ENCODE peak calls at places on chromosome X, in seven cellular contexts. J is RWPE1, B is upper lobe of left lung, N is cardiac muscle cell, G is ovary, X is neural crest cell, H is uterus. P is an unnamed sample.

GRCh38 chrX:12825801-12826200 is 34.6 kb downstream of the PRPS2 start:
- DNase-seq in N (no peak), H (no peak), B (no peak), J (peak; percentile 23), X (no peak), G (no peak), P (no peak)

GRCh38 chrX:57587062-57587461 is 4.7 kb upstream of the ZXDB start:
- DNase-seq in N (no peak), J (no peak), G (no peak), H (no peak), X (no peak), B (no peak), P (no peak)

GRCh38 chrX:76827672-76828071 is 400.2 kb downstream of the MAGEE1 start:
- DNase-seq in B (no peak), G (no peak), H (no peak), N (no peak), X (no peak), J (no peak), P (no peak)

GRCh38 chrX:26262121-26262523 is 46.2 kb downstream of the MAGEB5 start:
- DNase-seq in J (peak; percentile 1), B (no peak), X (no peak), H (no peak), N (no peak), G (no peak), P (no peak)

GRCh38 chrX:13661735-13662536 is 9.0 kb downstream of the TCEANC start:
- DNase-seq in G (no peak), B (no peak), J (no peak), X (no peak), N (no peak), H (no peak), P (no peak)

GRCh38 chrX:37371578-37371981 is 22.4 kb downstream of the PRRG1 start:
- DNase-seq in X (no peak), G (no peak), J (no peak), B (no peak), N (no peak), H (no peak), P (no peak)

GRCh38 chrX:4320436-4320947 is 607.0 kb upstream of the PRKX start:
- DNase-seq in J (no peak), N (peak; percentile 20), G (no peak), H (no peak), B (no peak), X (no peak), P (no peak)

GRCh38 chrX:15761564-15762191 is 23.6 kb downstream of the CA5B start:
- DNase-seq in J (peak; percentile 19), N (peak; percentile 35), B (no peak), G (no peak), H (no peak), X (peak; percentile 29), P (no peak)

GRCh38 chrX:23841847-23842522 is 59.0 kb downstream of the SAT1 start:
- DNase-seq in G (no peak), X (no peak), B (no peak), H (no peak), N (no peak), J (no peak), P (no peak)

GRCh38 chrX:100944601-100945000 is 15.9 kb upstream of the XKRX start:
- DNase-seq in J (no peak), G (no peak), N (no peak), B (no peak), H (no peak), X (no peak), P (no peak)

GRCh38 chrX:136525738-136526606 is 6.0 kb upstream of the VGLL1 start:
- DNase-seq in G (peak; percentile 88), J (peak; percentile 45), X (no peak), B (peak; percentile 36), H (peak; percentile 84), N (no peak), P (no peak)

GRCh38 chrX:153564047-153564606 is 34.8 kb downstream of the CCNQ start:
- DNase-seq in G (no peak), N (no peak), J (no peak), H (no peak), X (no peak), B (no peak), P (no peak)

GRCh38 chrX:139770366-139770765 is 62.4 kb upstream of the MCF2 start:
- DNase-seq in H (no peak), G (no peak), B (no peak), N (no peak), J (no peak), X (no peak), P (no peak)

GRCh38 chrX:53082773-53083616 is 828 bp downstream of the TSPYL2 start:
- DNase-seq in N (no peak), X (no peak), B (no peak), J (no peak), H (no peak), G (no peak), P (no peak)

GRCh38 chrX:152817082-152817744 is 13.3 kb downstream of the CETN2 start:
- DNase-seq in G (no peak), N (peak; percentile 36), J (peak; percentile 45), X (peak; percentile 15), H (no peak), B (no peak), P (no peak)

GRCh38 chrX:53239474-53239873 is 14.5 kb upstream of the KDM5C start:
- DNase-seq in X (no peak), N (no peak), J (no peak), G (no peak), H (no peak), B (no peak), P (no peak)

GRCh38 chrX:19772306-19772705 is 115.1 kb downstream of the SH3KBP1 start:
- DNase-seq in J (no peak), B (no peak), G (peak; percentile 24), H (peak; percentile 24), X (no peak), N (no peak), P (no peak)

GRCh38 chrX:123869488-123869887 is 9.6 kb downstream of the XIAP start:
- DNase-seq in H (no peak), J (no peak), X (no peak), G (no peak), N (no peak), B (no peak), P (no peak)

GRCh38 chrX:17861496-17862011 is 456 bp upstream of the RAI2 start:
- DNase-seq in N (no peak), B (no peak), G (no peak), H (no peak), J (no peak), X (no peak), P (no peak)

GRCh38 chrX:13369541-13370140 is 49.8 kb upstream of the ATXN3L start:
- DNase-seq in J (no peak), N (no peak), B (no peak), G (no peak), X (no peak), H (no peak), P (no peak)

GRCh38 chrX:30493348-30493747 is 84.2 kb downstream of the TASL start:
- DNase-seq in G (no peak), X (no peak), J (no peak), N (no peak), B (no peak), H (no peak), P (no peak)
- TF ChIP-seq CTCF in G (no peak), X (no peak), J (no peak), N (no peak), B (no peak), H (no peak), P (no peak)

GRCh38 chrX:115563633-115564182 is 2.7 kb downstream of the PLS3 start:
- DNase-seq in H (no peak), J (no peak), G (no peak), B (no peak), X (no peak), N (no peak), P (no peak)
- TF ChIP-seq CTCF in H (no peak), J (no peak), G (no peak), B (no peak), X (no peak), N (peak; percentile 2), P (no peak)

GRCh38 chrX:69424910-69425309 is 79.2 kb upstream of the NALF2 start:
- DNase-seq in G (no peak), J (no peak), H (no peak), X (no peak), B (no peak), N (no peak), P (no peak)

GRCh38 chrX:69429339-69430014 is 74.6 kb upstream of the NALF2 start:
- DNase-seq in N (no peak), J (no peak), G (no peak), H (no peak), X (no peak), B (no peak), P (no peak)

GRCh38 chrX:69428216-69428615 is 75.9 kb upstream of the NALF2 start:
- DNase-seq in J (no peak), N (no peak), X (no peak), G (no peak), B (no peak), H (no peak), P (no peak)

DNA sequence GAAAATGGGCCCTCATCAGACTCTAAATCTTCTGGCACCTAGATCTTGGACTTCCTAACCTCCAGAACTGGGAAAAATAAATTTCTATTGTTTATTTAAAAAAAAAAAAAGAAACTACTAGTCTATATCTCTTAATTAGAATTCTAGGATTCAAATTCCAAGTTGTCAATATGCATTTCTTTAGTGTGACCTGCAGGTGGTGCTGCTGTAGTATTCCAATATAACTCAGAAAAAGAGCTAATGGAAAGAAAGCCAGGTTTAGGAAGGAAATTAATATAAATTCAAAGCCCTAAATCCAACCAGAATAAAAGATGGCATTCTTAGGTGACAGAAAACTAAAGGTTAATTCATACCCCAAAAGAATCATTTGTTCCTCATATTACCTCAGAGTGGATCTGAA is 80.0 kb upstream of the NALF2 start:
- DNase-seq in J (no peak), H (no peak), X (no peak), N (peak; percentile 8), B (no peak), G (no peak), P (no peak)
- TF ChIP-seq CTCF in J (peak; percentile 17), H (no peak), X (peak; percentile 54), N (peak; percentile 38), B (no peak), G (no peak), P (peak; percentile 41)

DNA sequence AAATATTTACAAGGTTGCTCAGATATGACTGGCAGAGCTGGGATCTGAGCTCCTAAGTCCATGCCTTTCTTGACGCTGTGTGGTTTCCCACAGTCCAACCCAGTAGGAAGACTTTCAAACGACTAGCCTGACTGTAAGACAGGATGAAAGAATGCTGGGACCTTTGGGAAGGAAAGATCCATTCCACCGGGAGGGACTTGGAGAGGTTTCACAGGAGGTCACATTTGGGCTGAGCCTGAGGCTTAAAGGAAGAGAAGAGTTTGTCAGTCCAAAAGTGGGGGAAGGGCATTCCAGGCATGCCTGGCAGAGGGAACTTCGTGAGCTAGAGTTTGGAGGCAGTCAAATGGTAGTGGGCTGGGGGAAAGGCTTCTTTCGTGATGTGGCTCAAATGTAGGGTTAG is 1.5 kb downstream of the STARD8 start:
- DNase-seq in X (no peak), G (no peak), J (no peak), H (no peak), N (peak; percentile 39), B (no peak), P (no peak)
- TF ChIP-seq CTCF in X (no peak), G (no peak), J (no peak), H (no peak), N (no peak), B (no peak), P (no peak)